ENCODE peak calls at places on chromosomes 4 and X, in nine cellular contexts. One of them, this sample, is unnamed.

GRCh38 chr4:160514126-160514525 is 1411.2 kb downstream of the RAPGEF2 start:
- DNase-seq in transverse colon: no peak
- DNase-seq in K562: no peak
- DNase-seq in tibial nerve: no peak
- DNase-seq in left lung: no peak
- DNase-seq in AG04450: no peak
- DNase-seq in CD4-positive, CD25-positive, alpha-beta regulatory T cell: no peak
- DNase-seq in adrenal gland: no peak
- DNase-seq in right atrium auricular region: no peak
- DNase-seq in this sample: no peak

GRCh38 chrX:35682481-35682880 is 115.7 kb upstream of the MAGEB16 start:
- DNase-seq in transverse colon: no peak
- DNase-seq in adrenal gland: no peak
- DNase-seq in K562: no peak
- DNase-seq in AG04450: no peak
- DNase-seq in left lung: no peak
- DNase-seq in tibial nerve: no peak
- DNase-seq in right atrium auricular region: no peak
- DNase-seq in CD4-positive, CD25-positive, alpha-beta regulatory T cell: no peak
- DNase-seq in this sample: no peak

GRCh38 chr4:113355550-113356371 is 306.3 kb downstream of the ANK2 start:
- DNase-seq in tibial nerve: no peak
- DNase-seq in transverse colon: peak
- DNase-seq in adrenal gland: peak
- DNase-seq in AG04450: peak
- DNase-seq in K562: peak
- DNase-seq in right atrium auricular region: peak
- DNase-seq in left lung: peak
- DNase-seq in CD4-positive, CD25-positive, alpha-beta regulatory T cell: peak
- DNase-seq in this sample: peak

GRCh38 chr4:142781114-142781513 is 65.0 kb downstream of the INPP4B start:
- DNase-seq in tibial nerve: no peak
- DNase-seq in transverse colon: no peak
- DNase-seq in right atrium auricular region: no peak
- DNase-seq in CD4-positive, CD25-positive, alpha-beta regulatory T cell: no peak
- DNase-seq in adrenal gland: no peak
- DNase-seq in K562: no peak
- DNase-seq in AG04450: no peak
- DNase-seq in left lung: no peak
- DNase-seq in this sample: no peak

GRCh38 chrX:50430917-50431316 is 39.7 kb downstream of the DGKK start:
- DNase-seq in adrenal gland: no peak
- DNase-seq in right atrium auricular region: no peak
- DNase-seq in tibial nerve: no peak
- DNase-seq in left lung: no peak
- DNase-seq in transverse colon: no peak
- DNase-seq in AG04450: no peak
- DNase-seq in CD4-positive, CD25-positive, alpha-beta regulatory T cell: no peak
- DNase-seq in K562: no peak
- DNase-seq in this sample: no peak

GRCh38 chrX:22912598-22912997 is 87.2 kb upstream of the DDX53 start:
- DNase-seq in right atrium auricular region: no peak
- DNase-seq in K562: no peak
- DNase-seq in transverse colon: no peak
- DNase-seq in adrenal gland: no peak
- DNase-seq in AG04450: no peak
- DNase-seq in CD4-positive, CD25-positive, alpha-beta regulatory T cell: no peak
- DNase-seq in left lung: no peak
- DNase-seq in tibial nerve: no peak
- DNase-seq in this sample: no peak

GRCh38 chrX:40085086-40085551 is 12.6 kb downstream of the BCOR start:
- DNase-seq in AG04450: peak
- DNase-seq in tibial nerve: no peak
- DNase-seq in left lung: no peak
- DNase-seq in K562: no peak
- DNase-seq in CD4-positive, CD25-positive, alpha-beta regulatory T cell: no peak
- DNase-seq in adrenal gland: peak
- DNase-seq in right atrium auricular region: no peak
- DNase-seq in transverse colon: no peak
- DNase-seq in this sample: peak

GRCh38 chrX:149540133-149540620 is 635 bp upstream of the EOLA1 start:
- DNase-seq in K562: peak
- DNase-seq in AG04450: peak
- DNase-seq in right atrium auricular region: peak
- DNase-seq in transverse colon: peak
- DNase-seq in tibial nerve: peak
- DNase-seq in left lung: peak
- DNase-seq in adrenal gland: peak
- DNase-seq in CD4-positive, CD25-positive, alpha-beta regulatory T cell: peak
- DNase-seq in this sample: peak

GRCh38 chrX:69065451-69065850 is 99.8 kb downstream of the PJA1 start:
- DNase-seq in transverse colon: no peak
- DNase-seq in adrenal gland: no peak
- DNase-seq in left lung: no peak
- DNase-seq in K562: no peak
- DNase-seq in AG04450: no peak
- DNase-seq in tibial nerve: no peak
- DNase-seq in CD4-positive, CD25-positive, alpha-beta regulatory T cell: no peak
- DNase-seq in right atrium auricular region: peak
- DNase-seq in this sample: no peak

GRCh38 chrX:19072372-19072771 is 49.9 kb downstream of the ADGRG2 start:
- DNase-seq in AG04450: no peak
- DNase-seq in transverse colon: no peak
- DNase-seq in K562: no peak
- DNase-seq in tibial nerve: no peak
- DNase-seq in adrenal gland: no peak
- DNase-seq in CD4-positive, CD25-positive, alpha-beta regulatory T cell: no peak
- DNase-seq in left lung: no peak
- DNase-seq in right atrium auricular region: no peak
- DNase-seq in this sample: no peak

GRCh38 chr4:11037637-11038036 is 353.1 kb upstream of the CLNK start:
- DNase-seq in left lung: no peak
- DNase-seq in adrenal gland: no peak
- DNase-seq in tibial nerve: no peak
- DNase-seq in K562: no peak
- DNase-seq in right atrium auricular region: no peak
- DNase-seq in transverse colon: no peak
- DNase-seq in CD4-positive, CD25-positive, alpha-beta regulatory T cell: no peak
- DNase-seq in AG04450: no peak
- DNase-seq in this sample: no peak

GRCh38 chr4:13364178-13364577 is 120.0 kb downstream of the RAB28 start:
- DNase-seq in CD4-positive, CD25-positive, alpha-beta regulatory T cell: no peak
- DNase-seq in left lung: no peak
- DNase-seq in adrenal gland: no peak
- DNase-seq in tibial nerve: no peak
- DNase-seq in AG04450: no peak
- DNase-seq in transverse colon: no peak
- DNase-seq in right atrium auricular region: no peak
- DNase-seq in K562: no peak
- DNase-seq in this sample: no peak

GRCh38 chr4:173924561-173924960 is 358.9 kb downstream of the FBXO8 start:
- DNase-seq in AG04450: no peak
- DNase-seq in CD4-positive, CD25-positive, alpha-beta regulatory T cell: no peak
- DNase-seq in left lung: no peak
- DNase-seq in right atrium auricular region: no peak
- DNase-seq in K562: no peak
- DNase-seq in tibial nerve: no peak
- DNase-seq in transverse colon: no peak
- DNase-seq in adrenal gland: no peak
- DNase-seq in this sample: no peak

GRCh38 chr4:107133965-107134364 is 97.9 kb upstream of the DKK2 start:
- DNase-seq in right atrium auricular region: no peak
- DNase-seq in left lung: no peak
- DNase-seq in transverse colon: no peak
- DNase-seq in K562: no peak
- DNase-seq in AG04450: no peak
- DNase-seq in adrenal gland: no peak
- DNase-seq in tibial nerve: no peak
- DNase-seq in CD4-positive, CD25-positive, alpha-beta regulatory T cell: no peak
- DNase-seq in this sample: no peak

GRCh38 chrX:18668468-18668867 is 3.4 kb downstream of the RS1 start:
- DNase-seq in CD4-positive, CD25-positive, alpha-beta regulatory T cell: no peak
- DNase-seq in adrenal gland: no peak
- DNase-seq in AG04450: no peak
- DNase-seq in transverse colon: no peak
- DNase-seq in right atrium auricular region: no peak
- DNase-seq in K562: no peak
- DNase-seq in left lung: no peak
- DNase-seq in tibial nerve: no peak
- DNase-seq in this sample: no peak

GRCh38 chr4:185011408-185011807 is 6.9 kb upstream of the HELT start:
- DNase-seq in AG04450: no peak
- DNase-seq in CD4-positive, CD25-positive, alpha-beta regulatory T cell: no peak
- DNase-seq in adrenal gland: no peak
- DNase-seq in left lung: no peak
- DNase-seq in transverse colon: no peak
- DNase-seq in K562: peak
- DNase-seq in right atrium auricular region: no peak
- DNase-seq in tibial nerve: no peak
- DNase-seq in this sample: peak

GRCh38 chr4:74284074-74284473 is 24.2 kb upstream of the EPGN start:
- DNase-seq in right atrium auricular region: no peak
- DNase-seq in tibial nerve: no peak
- DNase-seq in transverse colon: no peak
- DNase-seq in K562: no peak
- DNase-seq in adrenal gland: no peak
- DNase-seq in left lung: no peak
- DNase-seq in CD4-positive, CD25-positive, alpha-beta regulatory T cell: no peak
- DNase-seq in AG04450: no peak
- DNase-seq in this sample: no peak

GRCh38 chrX:129938081-129938480 is 32.1 kb downstream of the UTP14A start:
- DNase-seq in left lung: no peak
- DNase-seq in adrenal gland: no peak
- DNase-seq in AG04450: no peak
- DNase-seq in right atrium auricular region: no peak
- DNase-seq in K562: no peak
- DNase-seq in tibial nerve: no peak
- DNase-seq in transverse colon: no peak
- DNase-seq in CD4-positive, CD25-positive, alpha-beta regulatory T cell: no peak
- DNase-seq in this sample: no peak

GRCh38 chrX:48684134-48684533 is 535 bp downstream of the WAS start:
- DNase-seq in K562: no peak
- DNase-seq in transverse colon: no peak
- DNase-seq in AG04450: no peak
- DNase-seq in CD4-positive, CD25-positive, alpha-beta regulatory T cell: no peak
- DNase-seq in tibial nerve: no peak
- DNase-seq in right atrium auricular region: no peak
- DNase-seq in adrenal gland: no peak
- DNase-seq in left lung: no peak
- DNase-seq in this sample: no peak

GRCh38 chrX:48688531-48689142 is 5.0 kb downstream of the WAS start:
- DNase-seq in CD4-positive, CD25-positive, alpha-beta regulatory T cell: no peak
- DNase-seq in adrenal gland: no peak
- DNase-seq in K562: no peak
- DNase-seq in right atrium auricular region: no peak
- DNase-seq in left lung: no peak
- DNase-seq in tibial nerve: no peak
- DNase-seq in AG04450: no peak
- DNase-seq in transverse colon: no peak
- DNase-seq in this sample: no peak

GRCh38 chrX:48685416-48685815 is 1.8 kb downstream of the WAS start:
- DNase-seq in adrenal gland: no peak
- DNase-seq in left lung: no peak
- DNase-seq in transverse colon: no peak
- DNase-seq in tibial nerve: no peak
- DNase-seq in right atrium auricular region: no peak
- DNase-seq in AG04450: no peak
- DNase-seq in K562: no peak
- DNase-seq in CD4-positive, CD25-positive, alpha-beta regulatory T cell: no peak
- DNase-seq in this sample: no peak

GRCh38 chrX:48681539-48682183 is 1.9 kb upstream of the WAS start:
- DNase-seq in AG04450: no peak
- DNase-seq in tibial nerve: no peak
- DNase-seq in adrenal gland: no peak
- DNase-seq in transverse colon: no peak
- DNase-seq in right atrium auricular region: no peak
- DNase-seq in K562: no peak
- DNase-seq in left lung: no peak
- DNase-seq in CD4-positive, CD25-positive, alpha-beta regulatory T cell: no peak
- DNase-seq in this sample: no peak

GRCh38 chrX:48683411-48683982 is at the start of gene WAS:
- DNase-seq in CD4-positive, CD25-positive, alpha-beta regulatory T cell: peak
- DNase-seq in right atrium auricular region: no peak
- DNase-seq in AG04450: no peak
- DNase-seq in transverse colon: peak
- DNase-seq in adrenal gland: no peak
- DNase-seq in K562: no peak
- DNase-seq in tibial nerve: no peak
- DNase-seq in left lung: no peak
- DNase-seq in this sample: no peak
- H3K4me3 ChIP-seq in CD4-positive, CD25-positive, alpha-beta regulatory T cell: peak
- H3K4me3 ChIP-seq in right atrium auricular region: no peak
- H3K4me3 ChIP-seq in AG04450: no peak
- H3K4me3 ChIP-seq in transverse colon: no peak
- H3K4me3 ChIP-seq in adrenal gland: no peak
- H3K4me3 ChIP-seq in K562: peak
- H3K4me3 ChIP-seq in tibial nerve: no peak
- H3K4me3 ChIP-seq in left lung: no peak
- H3K4me3 ChIP-seq in this sample: no peak

DNA sequence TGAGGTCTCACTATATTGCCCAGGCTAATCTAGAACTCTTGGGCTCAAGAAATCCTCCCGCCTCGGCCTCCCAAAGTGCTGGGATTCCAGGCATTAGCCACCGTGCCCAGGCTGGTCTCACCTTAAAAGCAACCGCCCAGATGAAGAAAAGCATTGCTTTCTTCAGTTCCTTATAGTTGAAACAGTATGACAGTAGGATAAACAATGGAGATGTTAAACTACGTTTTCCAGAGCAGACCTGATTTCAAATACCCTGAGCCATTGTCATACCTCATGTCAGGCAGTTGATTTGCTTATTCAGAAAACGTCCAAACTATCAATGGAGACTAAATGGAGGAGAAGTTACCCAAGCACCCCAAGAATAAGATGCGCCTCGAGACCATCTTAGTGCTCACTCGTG is 26.3 kb upstream of the TMEM131L start:
- DNase-seq in AG04450: no peak
- DNase-seq in K562: no peak
- DNase-seq in left lung: no peak
- DNase-seq in CD4-positive, CD25-positive, alpha-beta regulatory T cell: no peak
- DNase-seq in right atrium auricular region: no peak
- DNase-seq in transverse colon: no peak
- DNase-seq in tibial nerve: no peak
- DNase-seq in adrenal gland: no peak
- DNase-seq in this sample: no peak
- H3K4me3 ChIP-seq in AG04450: no peak
- H3K4me3 ChIP-seq in K562: no peak
- H3K4me3 ChIP-seq in left lung: no peak
- H3K4me3 ChIP-seq in CD4-positive, CD25-positive, alpha-beta regulatory T cell: peak
- H3K4me3 ChIP-seq in right atrium auricular region: no peak
- H3K4me3 ChIP-seq in transverse colon: no peak
- H3K4me3 ChIP-seq in tibial nerve: no peak
- H3K4me3 ChIP-seq in adrenal gland: no peak
- H3K4me3 ChIP-seq in this sample: no peak

GRCh38 chrX:87516716-87517115 is 886 bp upstream of the KLHL4 start:
- DNase-seq in transverse colon: no peak
- DNase-seq in AG04450: no peak
- DNase-seq in CD4-positive, CD25-positive, alpha-beta regulatory T cell: no peak
- DNase-seq in right atrium auricular region: no peak
- DNase-seq in left lung: no peak
- DNase-seq in tibial nerve: no peak
- DNase-seq in adrenal gland: no peak
- DNase-seq in K562: no peak
- DNase-seq in this sample: no peak
- H3K4me3 ChIP-seq in transverse colon: no peak
- H3K4me3 ChIP-seq in AG04450: no peak
- H3K4me3 ChIP-seq in CD4-positive, CD25-positive, alpha-beta regulatory T cell: no peak
- H3K4me3 ChIP-seq in right atrium auricular region: no peak
- H3K4me3 ChIP-seq in left lung: no peak
- H3K4me3 ChIP-seq in tibial nerve: no peak
- H3K4me3 ChIP-seq in adrenal gland: no peak
- H3K4me3 ChIP-seq in K562: no peak
- H3K4me3 ChIP-seq in this sample: no peak

GRCh38 chrX:80335062-80335830 is 85.0 kb upstream of the TENT5D start:
- DNase-seq in adrenal gland: peak
- DNase-seq in CD4-positive, CD25-positive, alpha-beta regulatory T cell: no peak
- DNase-seq in K562: peak
- DNase-seq in left lung: peak
- DNase-seq in transverse colon: peak
- DNase-seq in tibial nerve: peak
- DNase-seq in right atrium auricular region: no peak
- DNase-seq in AG04450: no peak
- DNase-seq in this sample: no peak
- H3K4me3 ChIP-seq in adrenal gland: no peak
- H3K4me3 ChIP-seq in CD4-positive, CD25-positive, alpha-beta regulatory T cell: no peak
- H3K4me3 ChIP-seq in K562: no peak
- H3K4me3 ChIP-seq in left lung: peak
- H3K4me3 ChIP-seq in transverse colon: peak
- H3K4me3 ChIP-seq in tibial nerve: no peak
- H3K4me3 ChIP-seq in right atrium auricular region: no peak
- H3K4me3 ChIP-seq in AG04450: no peak
- H3K4me3 ChIP-seq in this sample: no peak

This sample was measured in MG63.